ENCODE peak calls at places on chromosomes 11 and 22, in five cellular contexts. E is immature natural killer cell; F is stimulated activated CD8-positive, alpha-beta memory T cell treated with anti-CD3 and anti-CD28 coated beads, Interleukin-2, amount 100 ng/mL, for 48 hours; N is D341Med; B is COR-L47. Y is an unnamed sample.

GRCh38 chr11:72241290-72241781 is 2.6 kb downstream of the PHOX2A start:
- DNase-seq in E (no peak), F (no peak), N (no peak), B (no peak), Y (no peak)

GRCh38 chr11:84719935-84720577 is 907.1 kb downstream of the DLG2 start:
- DNase-seq in E (no peak), F (no peak), N (no peak), B (no peak), Y (no peak)

GRCh38 chr11:34512810-34513673 is 552 bp downstream of the ELF5 start:
- DNase-seq in E (peak), F (peak), N (peak), B (peak), Y (peak)

GRCh38 chr22:42080287-42080686 is 787 bp downstream of the SMDT1 start:
- DNase-seq in E (no peak), F (no peak), N (peak), B (peak), Y (peak)

GRCh38 chr11:5363712-5364111 is 12.4 kb downstream of the OR51B6 start:
- DNase-seq in E (no peak), F (no peak), N (no peak), B (no peak), Y (no peak)

GRCh38 chr22:36365020-36365411 is 22.8 kb downstream of the MYH9 start:
- DNase-seq in E (peak), F (peak), N (no peak), B (no peak), Y (peak)

GRCh38 chr11:62823677-62824076 is 8.2 kb downstream of the STX5 start:
- DNase-seq in E (no peak), F (no peak), N (no peak), B (no peak), Y (no peak)

GRCh38 chr11:68311155-68312116 is 955 bp upstream of the LRP5 start:
- DNase-seq in E (no peak), F (no peak), N (no peak), B (no peak), Y (no peak)

GRCh38 chr11:10305964-10306918 is 1.4 kb downstream of the ADM start:
- DNase-seq in E (peak), F (no peak), N (peak), B (no peak), Y (no peak)

Y was measured in fibroblast of villous mesenchyme.